ENCODE peak calls at places on chromosomes 1 and 21, in four cellular contexts. D is Panc1, A is K562, Q is HepG2. J is an unnamed sample.

GRCh38 chr1:169305948-169306347 is 61.6 kb downstream of the NME7 start:
- DNase-seq in Q (no peak), A (no peak), D (no peak), J (no peak)

GRCh38 chr1:34779962-34780361 is 1.1 kb upstream of the GJB3 start:
- DNase-seq in A (no peak), Q (no peak), D (no peak), J (no peak)

GRCh38 chr1:156409424-156409823 is 40.4 kb downstream of the RHBG start:
- DNase-seq in Q (no peak), D (no peak), A (no peak), J (no peak)

GRCh38 chr1:207034998-207035397 is 2.4 kb upstream of the C1orf116 start:
- DNase-seq in Q (no peak), A (peak), D (no peak), J (no peak)

GRCh38 chr1:62299426-62300200 is 19.6 kb downstream of the KANK4 start:
- DNase-seq in Q (peak), A (no peak), D (no peak), J (no peak)

GRCh38 chr1:207454046-207454964 is at the start of gene CR2:
- DNase-seq in A (peak), D (no peak), Q (peak), J (peak)

GRCh38 chr1:160071289-160071688 is 1.3 kb upstream of the KCNJ10 start:
- DNase-seq in D (no peak), A (no peak), Q (peak), J (no peak)

GRCh38 chr21:22791986-22792560 is 1793.9 kb downstream of the NCAM2 start:
- DNase-seq in Q (peak), D (peak), A (peak), J (no peak)

GRCh38 chr1:9239622-9240401 is 5.2 kb downstream of the H6PD start:
- DNase-seq in Q (peak), D (no peak), A (no peak), J (no peak)

GRCh38 chr1:222171005-222171404 is 376.9 kb downstream of the HHIPL2 start:
- DNase-seq in A (peak), Q (peak), D (peak), J (peak)

GRCh38 chr1:89254658-89255287 is 17.9 kb downstream of the GBP5 start:
- DNase-seq in Q (no peak), D (no peak), A (no peak), J (no peak)

GRCh38 chr1:182248721-182249120 is 142.9 kb downstream of the GLUL start:
- DNase-seq in D (no peak), Q (no peak), A (no peak), J (no peak)

GRCh38 chr1:23167353-23168078 is 1.1 kb downstream of the LUZP1 start:
- DNase-seq in A (peak), D (no peak), Q (peak), J (no peak)

GRCh38 chr1:101438359-101438758 is 201.5 kb downstream of the S1PR1 start:
- DNase-seq in D (peak), Q (peak), A (no peak), J (no peak)

GRCh38 chr1:205783904-205784303 is 8.6 kb upstream of the RAB29 start:
- DNase-seq in A (no peak), Q (no peak), D (no peak), J (no peak)

GRCh38 chr21:18350216-18350615 is 53.4 kb downstream of the TMPRSS15 start:
- DNase-seq in Q (no peak), A (no peak), D (no peak), J (no peak)

GRCh38 chr1:229197225-229197677 is 73.7 kb upstream of the RAB4A start:
- DNase-seq in D (no peak), A (no peak), Q (no peak), J (no peak)

GRCh38 chr1:39132505-39133339 is 71.8 kb upstream of the MACF1 start:
- DNase-seq in D (no peak), Q (peak), A (no peak), J (peak)

GRCh38 chr1:46719689-46720088 is 775 bp upstream of the EFCAB14 start:
- DNase-seq in A (peak), Q (no peak), D (no peak), J (no peak)

GRCh38 chr1:54609301-54609921 is 13.9 kb downstream of the FAM151A start:
- DNase-seq in Q (no peak), D (no peak), A (no peak), J (no peak)

GRCh38 chr1:34164510-34165381 is at the start of gene CSMD2:
- DNase-seq in A (no peak), Q (no peak), D (no peak), J (no peak)

GRCh38 chr1:153791856-153792253 is 16.6 kb downstream of the SLC27A3 start:
- DNase-seq in A (no peak), D (no peak), Q (no peak), J (no peak)

GRCh38 chr1:229514578-229515275 is 6.6 kb upstream of the NUP133 start:
- DNase-seq in Q (peak), A (peak), D (peak), J (peak)

GRCh38 chr1:152111515-152111968 is 3.7 kb downstream of the TCHH start:
- DNase-seq in D (no peak), A (no peak), Q (no peak), J (no peak)

GRCh38 chr1:30047576-30047975 is 675.8 kb downstream of the MATN1 start:
- DNase-seq in D (no peak), A (no peak), Q (no peak), J (no peak)

GRCh38 chr1:43454270-43455011 is 710 bp upstream of the HYI start:
- DNase-seq in Q (no peak), A (peak), D (no peak), J (peak)

GRCh38 chr1:210920716-210921694 is 212.9 kb downstream of the KCNH1 start:
- DNase-seq in Q (no peak), A (peak), D (no peak), J (no peak)

GRCh38 chr1:110420023-110420662 is 12.6 kb upstream of the LAMTOR5 start:
- DNase-seq in A (no peak), D (no peak), Q (no peak), J (no peak)

GRCh38 chr1:87795615-87796337 is 467.1 kb downstream of the LMO4 start:
- DNase-seq in D (no peak), Q (peak), A (no peak), J (no peak)

GRCh38 chr1:39657923-39658485 is 13.9 kb downstream of the NT5C1A start:
- DNase-seq in A (peak), Q (peak), D (peak), J (peak)

GRCh38 chr1:26278303-26278702 is 1.6 kb upstream of the SH3BGRL3 start:
- DNase-seq in A (no peak), D (no peak), Q (no peak), J (no peak)

GRCh38 chr1:162861101-162861500 is at the start of gene CCDC190:
- DNase-seq in A (no peak), D (no peak), Q (no peak), J (no peak)

GRCh38 chr1:225953315-225953714 is 12.3 kb upstream of the LEFTY2 start:
- DNase-seq in Q (no peak), A (no peak), D (no peak), J (no peak)
- TF ChIP-seq TCF7L2 in Q (no peak), A (no peak), D (no peak), J (no peak)

GRCh38 chr1:220966473-220966872 is 87.2 kb downstream of the HLX start:
- DNase-seq in D (no peak), Q (no peak), A (no peak), J (no peak)

GRCh38 chr1:220966874-220967631 is 87.8 kb downstream of the HLX start:
- DNase-seq in A (peak), D (no peak), Q (no peak), J (no peak)

GRCh38 chr1:220958234-220958633 is 79.0 kb downstream of the HLX start:
- DNase-seq in D (no peak), Q (no peak), A (no peak), J (no peak)

GRCh38 chr1:220956861-220957605 is 77.8 kb downstream of the HLX start:
- DNase-seq in A (no peak), D (no peak), Q (no peak), J (no peak)

DNA sequence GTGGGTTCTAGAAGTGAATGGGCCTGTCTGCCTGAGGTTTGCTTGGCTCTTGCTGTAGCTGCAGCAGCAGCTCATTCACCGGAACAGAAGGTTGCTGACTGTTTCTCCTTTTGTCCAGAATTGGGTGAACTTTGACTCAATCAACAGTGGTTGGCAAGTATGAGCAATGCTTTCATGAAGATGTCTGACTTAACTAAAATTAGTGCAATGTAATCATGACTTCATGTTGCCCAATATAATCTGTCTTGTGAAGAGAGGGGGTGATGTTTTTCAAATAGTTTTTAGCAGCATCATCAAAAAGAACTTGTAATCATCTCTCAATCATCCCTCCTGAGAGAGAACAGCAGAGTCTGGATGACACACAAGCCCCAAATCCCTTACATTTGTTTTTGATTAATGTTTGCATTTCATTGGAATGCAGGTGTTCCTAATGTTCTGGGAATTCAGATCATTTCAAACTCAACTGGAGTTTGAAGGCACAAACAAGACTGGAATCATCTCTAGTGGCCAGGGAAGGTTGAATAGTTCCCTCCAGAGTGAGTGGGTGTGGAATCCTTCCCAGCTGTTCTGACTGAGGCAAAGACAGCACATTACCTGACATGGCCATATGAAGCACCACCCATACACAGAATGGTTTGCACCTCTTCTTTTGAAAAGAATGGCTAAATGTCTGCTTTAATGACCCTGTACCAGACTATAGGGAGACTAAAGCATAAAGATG is 82.9 kb downstream of the HLX start:
- DNase-seq in Q (peak), A (no peak), D (peak), J (no peak)
- TF ChIP-seq TCF7L2 in Q (no peak), A (no peak), D (no peak), J (no peak)

DNA sequence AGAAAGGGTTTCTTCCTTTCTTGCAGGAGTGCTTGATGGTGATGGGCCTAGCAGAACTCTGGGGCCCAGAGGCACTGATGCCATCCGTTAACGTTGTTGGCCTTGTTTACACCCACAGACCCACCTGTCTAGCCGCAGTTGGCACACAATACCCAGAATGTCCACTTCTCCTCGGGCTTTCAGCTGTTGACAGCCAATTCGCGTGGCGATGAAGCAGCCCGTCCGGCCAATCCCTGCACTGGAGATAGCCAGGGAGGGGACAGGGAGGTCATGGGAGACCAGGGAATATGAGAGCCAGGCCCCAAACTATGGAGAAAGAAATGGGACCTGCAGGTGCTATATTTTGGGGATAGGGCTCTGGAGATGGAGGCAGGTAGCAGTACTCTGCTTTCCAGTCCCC is 5.7 kb upstream of the ARL8A start:
- DNase-seq in A (no peak), Q (no peak), D (no peak), J (no peak)
- TF ChIP-seq TCF7L2 in A (no peak), Q (no peak), D (no peak), J (no peak)

GRCh38 chr21:35337573-35337972 is 288.5 kb upstream of the RUNX1 start:
- DNase-seq in A (no peak), Q (no peak), D (no peak), J (no peak)

GRCh38 chr21:35336534-35336933 is 287.4 kb upstream of the RUNX1 start:
- DNase-seq in D (no peak), Q (no peak), A (peak), J (no peak)

GRCh38 chr21:35332841-35333426 is 283.8 kb upstream of the RUNX1 start:
- DNase-seq in A (no peak), D (no peak), Q (no peak), J (no peak)

GRCh38 chr21:35335951-35336446 is 286.9 kb upstream of the RUNX1 start:
- DNase-seq in Q (no peak), D (no peak), A (no peak), J (no peak)

GRCh38 chr21:35333831-35334593 is 284.9 kb upstream of the RUNX1 start:
- DNase-seq in D (no peak), Q (no peak), A (no peak), J (no peak)
- TF ChIP-seq TCF7L2 in D (no peak), Q (no peak), A (no peak), J (no peak)

GRCh38 chr1:167599839-167600581 is 30.0 kb upstream of the RCSD1 start:
- DNase-seq in D (peak), A (peak), Q (peak), J (peak)
- TF ChIP-seq TCF7L2 in D (no peak), A (no peak), Q (no peak), J (no peak)

GRCh38 chr1:170665625-170666024 is 1.7 kb downstream of the PRRX1 start:
- DNase-seq in D (no peak), Q (no peak), A (no peak), J (no peak)
- TF ChIP-seq TCF7L2 in D (no peak), Q (no peak), A (no peak), J (no peak)

GRCh38 chr1:212181015-212181891 is 104.0 kb upstream of the PPP2R5A start:
- DNase-seq in A (no peak), Q (no peak), D (no peak), J (no peak)
- TF ChIP-seq TCF7L2 in A (no peak), Q (no peak), D (no peak), J (no peak)

GRCh38 chr1:201612645-201613044 is 73.7 kb downstream of the NAV1 start:
- DNase-seq in Q (no peak), D (no peak), A (no peak), J (no peak)

GRCh38 chr1:201608635-201609395 is 69.9 kb downstream of the NAV1 start:
- DNase-seq in A (no peak), Q (no peak), D (no peak), J (no peak)

GRCh38 chr1:201606581-201606980 is 67.7 kb downstream of the NAV1 start:
- DNase-seq in D (no peak), A (no peak), Q (no peak), J (no peak)

GRCh38 chr1:201614262-201615015 is 75.5 kb downstream of the NAV1 start:
- DNase-seq in A (peak), D (no peak), Q (no peak), J (no peak)

GRCh38 chr1:201610806-201611205 is 71.9 kb downstream of the NAV1 start:
- DNase-seq in A (no peak), Q (no peak), D (no peak), J (no peak)
- TF ChIP-seq TCF7L2 in A (no peak), Q (no peak), D (no peak), J (no peak)

GRCh38 chr21:27805696-27806095 is 838.8 kb upstream of the ADAMTS5 start:
- DNase-seq in Q (no peak), D (no peak), A (no peak), J (no peak)

GRCh38 chr21:27803571-27803970 is 836.7 kb upstream of the ADAMTS5 start:
- DNase-seq in D (no peak), Q (no peak), A (no peak), J (no peak)

GRCh38 chr21:27802816-27803475 is 836.1 kb upstream of the ADAMTS5 start:
- DNase-seq in A (peak), D (no peak), Q (no peak), J (no peak)

GRCh38 chr21:27806261-27806660 is 839.4 kb upstream of the ADAMTS5 start:
- DNase-seq in Q (no peak), A (no peak), D (no peak), J (no peak)

DNA sequence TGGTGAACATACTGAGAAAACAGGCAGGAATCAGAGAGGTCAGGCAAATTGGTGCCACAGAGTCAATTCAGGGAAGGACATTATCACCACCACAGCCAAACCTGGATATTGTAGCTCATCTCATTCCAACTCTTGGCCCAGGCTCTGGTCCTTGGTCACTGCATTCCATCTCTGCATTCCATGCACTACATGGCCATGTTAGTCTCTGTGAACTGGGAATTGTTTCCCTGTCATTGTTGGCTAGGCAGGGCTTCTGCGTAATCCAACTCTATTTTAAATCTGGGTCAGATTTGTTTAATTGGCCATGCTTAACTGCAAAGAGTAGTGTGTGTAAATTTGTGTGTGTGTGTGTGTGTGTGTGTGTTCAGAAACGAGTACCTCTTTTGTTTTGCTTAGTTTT is 837.6 kb upstream of the ADAMTS5 start:
- DNase-seq in Q (no peak), A (no peak), D (no peak), J (no peak)
- TF ChIP-seq TCF7L2 in Q (no peak), A (no peak), D (no peak), J (no peak)

J was measured in HCT116.